ENCODE peak calls at places on chromosomes 6 and 20, in seven cellular contexts. F, K, I, Y, J, H and V are unnamed samples.
A peak's percentile ranks its signal among the peaks of the same experiment; 100 is the strongest.

GRCh38 chr6:139249387-139249786 is 42.4 kb downstream of the TXLNB start:
- DNase-seq in F (no peak), K (peak; percentile 11), I (no peak), Y (no peak), J (no peak), H (no peak), V (no peak)

GRCh38 chr6:13486679-13487121 is 700 bp downstream of the GFOD1 start:
- DNase-seq in F (peak; percentile 78), K (peak; percentile 82), I (peak; percentile 47), Y (peak; percentile 56), J (no peak), H (peak; percentile 68), V (peak; percentile 18)

GRCh38 chr20:52999040-52999439 is 26.9 kb downstream of the TSHZ2 start:
- DNase-seq in F (no peak), K (no peak), I (no peak), Y (no peak), J (no peak), H (no peak), V (no peak)

GRCh38 chr20:57433658-57434389 is 42.6 kb downstream of the RBM38 start:
- DNase-seq in F (no peak), K (no peak), I (no peak), Y (no peak), J (no peak), H (no peak), V (no peak)

GRCh38 chr6:105226598-105227291 is 46.9 kb upstream of the POPDC3 start:
- DNase-seq in F (no peak), K (no peak), I (no peak), Y (no peak), J (no peak), H (no peak), V (no peak)

GRCh38 chr6:132749111-132749510 is 8.6 kb downstream of the VNN2 start:
- DNase-seq in F (no peak), K (no peak), I (no peak), Y (no peak), J (no peak), H (peak; percentile 47), V (peak; percentile 88)

GRCh38 chr6:44045672-44046015 is 81.6 kb downstream of the MRPL14 start:
- DNase-seq in F (peak; percentile 68), K (no peak), I (no peak), Y (no peak), J (no peak), H (no peak), V (no peak)

GRCh38 chr20:31869942-31870702 is at the start of the genes DUSP15 and TTLL9:
- DNase-seq in F (peak; percentile 70), K (peak; percentile 67), I (no peak), Y (peak; percentile 67), J (peak; percentile 67), H (peak; percentile 39), V (peak; percentile 12)

GRCh38 chr6:125612400-125612846 is 137.0 kb upstream of the HEY2 start:
- DNase-seq in F (no peak), K (no peak), I (no peak), Y (no peak), J (no peak), H (peak; percentile 57), V (no peak)

GRCh38 chr6:73704260-73704659 is 8.3 kb downstream of the CD109 start:
- DNase-seq in F (no peak), K (no peak), I (no peak), Y (no peak), J (no peak), H (peak; percentile 93), V (no peak)

GRCh38 chr6:24859608-24860007 is 60.9 kb upstream of the ARMH2 start:
- DNase-seq in F (no peak), K (no peak), I (no peak), Y (no peak), J (no peak), H (no peak), V (no peak)

GRCh38 chr20:10219452-10219791 is 792 bp downstream of the SNAP25 start:
- DNase-seq in F (peak; percentile 85), K (peak; percentile 83), I (peak; percentile 54), Y (peak; percentile 80), J (peak; percentile 61), H (peak; percentile 85), V (peak; percentile 33)